ENCODE peak calls at places on chromosomes 4 and X, in eight cellular contexts. R is NAMALWA, E is LNCaP clone FGC, Z is astrocyte of the hippocampus, K is AG20443, O is GM19239, A is M059J, N is body of pancreas. X is an unnamed sample.

GRCh38 chr4:182827981-182828677 is 89.1 kb downstream of the DCTD start:
- DNase-seq in R (no peak), E (no peak), Z (no peak), K (no peak), O (no peak), A (no peak), N (no peak), X (no peak)

GRCh38 chr4:135238940-135239339 is 1037.4 kb upstream of the PABPC4L start:
- DNase-seq in R (no peak), E (no peak), Z (no peak), K (no peak), O (no peak), A (peak; percentile 0), N (no peak), X (no peak)

GRCh38 chr4:82136161-82136801 is 237.5 kb downstream of the HNRNPD start:
- DNase-seq in R (peak; percentile 6), E (no peak), Z (no peak), K (no peak), O (no peak), A (no peak), N (no peak), X (no peak)

GRCh38 chr4:129113438-129113837 is 17.5 kb downstream of the C4orf33 start:
- DNase-seq in R (no peak), E (no peak), Z (no peak), K (no peak), O (no peak), A (no peak), N (no peak), X (no peak)

GRCh38 chr4:14841801-14842748 is 160.2 kb upstream of the CPEB2 start:
- DNase-seq in R (no peak), E (no peak), Z (no peak), K (peak; percentile 30), O (no peak), A (peak; percentile 31), N (no peak), X (peak; percentile 73)

GRCh38 chr4:43457866-43458265 is 565.4 kb downstream of the GRXCR1 start:
- DNase-seq in R (no peak), E (no peak), Z (no peak), K (no peak), O (no peak), A (peak; percentile 65), N (no peak), X (no peak)

GRCh38 chr4:1608196-1608820 is 75.8 kb downstream of the FAM53A start:
- DNase-seq in R (no peak), E (no peak), Z (no peak), K (no peak), O (no peak), A (no peak), N (no peak), X (no peak)

GRCh38 chr4:55172694-55173287 is 47.4 kb upstream of the KDR start:
- DNase-seq in R (no peak), E (no peak), Z (peak; percentile 67), K (no peak), O (no peak), A (peak; percentile 68), N (no peak), X (peak; percentile 73)

GRCh38 chrX:11386001-11386523 is 92.8 kb downstream of the AMELX start:
- DNase-seq in R (no peak), E (no peak), Z (peak; percentile 51), K (peak; percentile 45), O (no peak), A (peak; percentile 69), N (no peak), X (no peak)

GRCh38 chr4:115249808-115250207 is 136.4 kb upstream of the NDST4 start:
- DNase-seq in R (no peak), E (no peak), Z (peak; percentile 15), K (no peak), O (no peak), A (peak; percentile 30), N (no peak), X (no peak)

GRCh38 chr4:40976343-40976742 is 226.6 kb downstream of the NSUN7 start:
- DNase-seq in R (peak; percentile 74), E (peak; percentile 33), Z (peak; percentile 74), K (peak; percentile 49), O (peak; percentile 20), A (peak; percentile 76), N (peak; percentile 54), X (peak; percentile 53)

GRCh38 chr4:101597204-101597603 is 193.3 kb upstream of the BANK1 start:
- DNase-seq in R (peak; percentile 68), E (no peak), Z (no peak), K (no peak), O (peak; percentile 1), A (no peak), N (no peak), X (no peak)

GRCh38 chrX:3518870-3519269 is 172.4 kb upstream of the MXRA5 start:
- DNase-seq in R (no peak), E (no peak), Z (peak; percentile 75), K (peak; percentile 76), O (no peak), A (peak; percentile 98), N (no peak), X (peak; percentile 87)

GRCh38 chr4:829761-830655 is 4.1 kb upstream of the CPLX1 start:
- DNase-seq in R (no peak), E (no peak), Z (no peak), K (no peak), O (no peak), A (no peak), N (peak; percentile 9), X (no peak)

GRCh38 chr4:141797966-141798365 is 161.6 kb downstream of the IL15 start:
- DNase-seq in R (no peak), E (no peak), Z (no peak), K (no peak), O (no peak), A (peak; percentile 6), N (no peak), X (peak; percentile 10)

GRCh38 chrX:50614460-50614859 is 143.8 kb upstream of the DGKK start:
- DNase-seq in R (no peak), E (no peak), Z (no peak), K (no peak), O (no peak), A (no peak), N (no peak), X (no peak)

GRCh38 chr4:25446611-25447010 is 69.5 kb downstream of the ANAPC4 start:
- DNase-seq in R (no peak), E (no peak), Z (no peak), K (no peak), O (no peak), A (no peak), N (no peak), X (no peak)

GRCh38 chr4:138562544-138562961 is 320.4 kb upstream of the SLC7A11 start:
- DNase-seq in R (peak; percentile 5), E (no peak), Z (peak; percentile 41), K (peak; percentile 56), O (no peak), A (peak; percentile 40), N (no peak), X (peak; percentile 18)

GRCh38 chr4:177047851-177048174 is 255.1 kb upstream of the VEGFC start:
- DNase-seq in R (no peak), E (no peak), Z (peak; percentile 10), K (no peak), O (no peak), A (peak; percentile 60), N (no peak), X (peak; percentile 6)

GRCh38 chr4:145565328-145565727 is 53.9 kb upstream of the MMAA start:
- DNase-seq in R (no peak), E (no peak), Z (no peak), K (no peak), O (no peak), A (no peak), N (no peak), X (no peak)

GRCh38 chrX:119095936-119096335 is 23.1 kb downstream of the CT47C1 start:
- DNase-seq in R (no peak), E (no peak), Z (no peak), K (peak; percentile 13), O (no peak), A (no peak), N (no peak), X (no peak)

GRCh38 chrX:125436855-125437254 is 117.2 kb downstream of the TEX13C start:
- DNase-seq in R (peak; percentile 23), E (no peak), Z (peak; percentile 36), K (no peak), O (no peak), A (peak; percentile 0), N (no peak), X (peak; percentile 25)

GRCh38 chr4:29046166-29046565 is 1674.0 kb upstream of the PCDH7 start:
- DNase-seq in R (no peak), E (no peak), Z (no peak), K (peak; percentile 5), O (no peak), A (no peak), N (no peak), X (peak; percentile 5)